ENCODE peak calls at places on chromosome X, in four cellular contexts. One of them, this sample, is unnamed. For H3K9me3 and H3K36me3, the result is how much of the 10 kb centered on the place peaks cover.

GRCh38 chrX:63656871-63657580 is 128.0 kb downstream of the ARHGEF9 start:
- DNase-seq in hepatocyte: no peak
- DNase-seq in SJSA1: peak
- DNase-seq in upper lobe of left lung: no peak
- DNase-seq in this sample: no peak

GRCh38 chrX:107823456-107823855 is 2.2 kb upstream of the MID2 start:
- DNase-seq in hepatocyte: no peak
- DNase-seq in SJSA1: no peak
- DNase-seq in upper lobe of left lung: no peak
- DNase-seq in this sample: no peak

GRCh38 chrX:3345281-3346081 is 971 bp downstream of the MXRA5 start:
- DNase-seq in hepatocyte: peak
- DNase-seq in SJSA1: peak
- DNase-seq in upper lobe of left lung: peak
- DNase-seq in this sample: peak

GRCh38 chrX:132568291-132568690 is 79.5 kb upstream of the MBNL3 start:
- DNase-seq in hepatocyte: no peak
- DNase-seq in SJSA1: no peak
- DNase-seq in upper lobe of left lung: no peak
- DNase-seq in this sample: no peak

GRCh38 chrX:56233100-56233499 is 944 bp downstream of the KLF8 start:
- DNase-seq in hepatocyte: peak
- DNase-seq in SJSA1: no peak
- DNase-seq in upper lobe of left lung: no peak
- DNase-seq in this sample: no peak

GRCh38 chrX:154471870-154472684 is 7.0 kb downstream of the LAGE3 start:
- DNase-seq in hepatocyte: no peak
- DNase-seq in SJSA1: no peak
- DNase-seq in upper lobe of left lung: no peak
- DNase-seq in this sample: peak

GRCh38 chrX:129980540-129981206 is 1.8 kb upstream of the BCORL1 start:
- DNase-seq in hepatocyte: peak
- DNase-seq in SJSA1: no peak
- DNase-seq in upper lobe of left lung: peak
- DNase-seq in this sample: peak

GRCh38 chrX:2819345-2820130 is 9.2 kb upstream of the GYG2 start:
- DNase-seq in hepatocyte: peak
- DNase-seq in SJSA1: no peak
- DNase-seq in upper lobe of left lung: no peak
- DNase-seq in this sample: peak

GRCh38 chrX:106621836-106622235 is 10.1 kb downstream of the RADX start:
- DNase-seq in hepatocyte: peak
- DNase-seq in SJSA1: no peak
- DNase-seq in upper lobe of left lung: no peak
- DNase-seq in this sample: no peak

GRCh38 chrX:150032742-150033141 is 94.5 kb upstream of the EOLA2 start:
- DNase-seq in hepatocyte: peak
- DNase-seq in SJSA1: peak
- DNase-seq in upper lobe of left lung: no peak
- DNase-seq in this sample: peak

GRCh38 chrX:69021561-69021960 is 143.7 kb downstream of the PJA1 start:
- DNase-seq in hepatocyte: no peak
- DNase-seq in SJSA1: no peak
- DNase-seq in upper lobe of left lung: no peak
- DNase-seq in this sample: no peak

GRCh38 chrX:25012793-25013592 is 2.8 kb downstream of the ARX start:
- DNase-seq in hepatocyte: no peak
- DNase-seq in SJSA1: no peak
- DNase-seq in upper lobe of left lung: peak
- DNase-seq in this sample: peak

GRCh38 chrX:154333116-154333515 is 37.5 kb downstream of the TKTL1 start:
- DNase-seq in hepatocyte: no peak
- DNase-seq in SJSA1: no peak
- DNase-seq in upper lobe of left lung: no peak
- DNase-seq in this sample: no peak

GRCh38 chrX:116240446-116240845 is 69.9 kb downstream of the AGTR2 start:
- DNase-seq in hepatocyte: no peak
- DNase-seq in SJSA1: no peak
- DNase-seq in upper lobe of left lung: no peak
- DNase-seq in this sample: peak

GRCh38 chrX:24767557-24767956 is 73.8 kb downstream of the POLA1 start:
- DNase-seq in hepatocyte: no peak
- DNase-seq in SJSA1: no peak
- DNase-seq in upper lobe of left lung: no peak
- DNase-seq in this sample: no peak

GRCh38 chrX:7690842-7691241 is 152.1 kb upstream of the VCX start:
- DNase-seq in hepatocyte: no peak
- DNase-seq in SJSA1: no peak
- DNase-seq in upper lobe of left lung: no peak
- DNase-seq in this sample: no peak

DNA sequence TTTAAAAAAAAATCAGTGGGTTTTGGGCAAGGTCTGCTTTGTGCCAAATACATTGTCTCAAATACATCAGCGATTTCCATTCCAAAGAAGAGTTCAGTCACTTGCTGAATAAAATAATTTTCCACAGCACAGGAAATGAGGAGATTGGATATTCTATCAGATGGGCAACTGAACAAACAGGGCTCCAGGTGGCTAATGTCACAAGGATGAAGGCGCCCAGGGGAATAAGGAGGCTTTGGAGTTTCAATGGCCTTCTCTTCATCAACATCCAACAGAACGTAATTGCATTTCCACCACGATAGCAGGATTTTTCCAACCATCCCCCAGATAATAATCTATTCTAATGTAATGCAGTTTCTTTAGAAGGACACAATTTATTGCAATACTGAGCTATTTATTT is 104.6 kb upstream of the KLHL13 start:
- DNase-seq in hepatocyte: no peak
- DNase-seq in SJSA1: no peak
- DNase-seq in upper lobe of left lung: no peak
- DNase-seq in this sample: no peak
- H3K4me3 ChIP-seq in hepatocyte: no peak
- H3K4me3 ChIP-seq in SJSA1: no peak
- H3K4me3 ChIP-seq in upper lobe of left lung: no peak
- H3K4me3 ChIP-seq in this sample: no peak

GRCh38 chrX:47976254-47977151 is 27.3 kb downstream of the ZNF182 start:
- DNase-seq in hepatocyte: no peak
- DNase-seq in SJSA1: no peak
- DNase-seq in upper lobe of left lung: no peak
- DNase-seq in this sample: no peak
- H3K9me3 ChIP-seq in hepatocyte: under half
- H3K9me3 ChIP-seq in SJSA1: under half
- H3K9me3 ChIP-seq in upper lobe of left lung: half or more
- H3K9me3 ChIP-seq in this sample: under half

DNA sequence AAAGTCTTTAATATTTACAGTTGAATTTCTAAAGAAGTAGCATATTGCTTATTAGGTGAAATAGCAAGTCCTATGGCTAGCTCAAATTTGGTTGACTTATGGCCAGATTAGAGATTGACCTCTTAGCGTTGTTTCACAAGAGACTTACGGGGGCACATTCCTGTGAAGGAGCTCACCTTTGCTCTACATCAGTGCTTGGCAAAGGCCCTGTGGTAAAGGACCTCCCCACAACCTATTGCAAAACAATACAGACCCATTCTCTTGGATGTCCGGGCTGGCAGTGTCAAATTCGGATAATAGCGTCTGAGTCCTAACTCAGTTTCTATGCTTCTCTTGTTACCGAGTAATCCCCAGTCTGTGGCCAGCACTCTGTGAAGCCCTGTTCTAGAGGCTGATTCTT is 10.9 kb downstream of the PDHA1 start:
- DNase-seq in hepatocyte: no peak
- DNase-seq in SJSA1: no peak
- DNase-seq in upper lobe of left lung: no peak
- DNase-seq in this sample: no peak
- H3K36me3 ChIP-seq in hepatocyte: under half
- H3K36me3 ChIP-seq in SJSA1: under half
- H3K36me3 ChIP-seq in upper lobe of left lung: half or more
- H3K36me3 ChIP-seq in this sample: under half

DNA sequence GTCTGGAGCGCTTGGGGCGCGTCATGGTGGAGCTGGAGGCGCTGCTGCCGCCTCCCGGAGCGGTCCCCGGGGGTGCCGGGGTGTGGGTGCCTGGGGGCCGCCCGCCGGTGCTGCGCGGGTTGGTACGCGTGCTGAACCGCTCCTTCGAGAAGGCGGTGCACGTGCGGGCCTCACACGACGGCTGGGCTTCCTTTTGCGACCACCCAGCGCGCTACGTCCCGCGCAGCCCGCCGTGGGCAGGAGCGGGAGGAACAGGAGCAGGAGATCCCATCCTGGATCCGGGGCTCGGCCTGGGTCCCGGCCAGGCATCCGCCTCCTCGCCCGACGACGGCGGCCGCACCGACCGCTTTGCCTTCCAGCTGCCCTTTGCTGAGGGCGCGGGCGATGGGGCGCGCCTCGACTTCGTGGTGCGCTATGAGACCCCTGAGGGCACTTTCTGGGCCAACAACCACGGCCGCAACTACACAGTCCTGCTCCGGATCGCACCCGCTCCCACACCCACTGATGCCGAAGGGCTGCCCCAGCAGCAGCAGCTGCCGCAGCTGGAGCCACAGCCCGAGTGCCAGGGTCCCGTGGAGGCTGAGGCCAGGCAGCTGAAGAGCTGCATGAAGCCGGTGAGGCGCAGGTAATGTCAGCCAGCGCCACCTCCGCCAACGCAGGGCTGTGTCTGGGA is 792 bp downstream of the PPP1R3F start:
- DNase-seq in hepatocyte: no peak
- DNase-seq in SJSA1: no peak
- DNase-seq in upper lobe of left lung: peak
- DNase-seq in this sample: no peak
- H3K4me3 ChIP-seq in hepatocyte: peak
- H3K4me3 ChIP-seq in SJSA1: peak
- H3K4me3 ChIP-seq in upper lobe of left lung: peak
- H3K4me3 ChIP-seq in this sample: peak

DNA sequence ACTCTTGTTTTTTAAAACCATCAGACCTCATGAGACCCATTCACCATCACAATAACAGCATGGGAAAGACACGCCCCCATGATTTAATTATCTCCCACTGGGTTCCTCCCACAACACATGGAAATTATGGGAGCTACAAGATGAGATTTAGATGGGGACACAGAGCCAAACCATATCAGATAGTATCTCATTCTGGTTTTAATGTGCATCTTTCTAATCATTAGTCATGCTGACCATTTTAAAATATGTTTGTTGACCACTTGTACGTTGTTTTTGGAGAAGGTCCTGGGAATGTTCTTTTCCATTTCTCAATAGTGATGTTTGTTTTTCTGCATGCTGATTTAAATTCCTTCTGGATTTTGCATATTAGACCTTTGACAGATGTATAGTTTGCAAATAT is 119.0 kb downstream of the RTL3 start:
- DNase-seq in hepatocyte: no peak
- DNase-seq in SJSA1: no peak
- DNase-seq in upper lobe of left lung: no peak
- DNase-seq in this sample: no peak
- H3K9me3 ChIP-seq in hepatocyte: under half
- H3K9me3 ChIP-seq in SJSA1: under half
- H3K9me3 ChIP-seq in upper lobe of left lung: under half
- H3K9me3 ChIP-seq in this sample: under half

GRCh38 chrX:314781-315595 is 3.6 kb downstream of the GTPBP6 start:
- DNase-seq in hepatocyte: no peak
- DNase-seq in SJSA1: peak
- DNase-seq in upper lobe of left lung: no peak
- DNase-seq in this sample: no peak

GRCh38 chrX:312621-313331 is 5.8 kb downstream of the GTPBP6 start:
- DNase-seq in hepatocyte: no peak
- DNase-seq in SJSA1: no peak
- DNase-seq in upper lobe of left lung: peak
- DNase-seq in this sample: no peak

GRCh38 chrX:313546-313945 is 5.0 kb downstream of the GTPBP6 start:
- DNase-seq in hepatocyte: no peak
- DNase-seq in SJSA1: no peak
- DNase-seq in upper lobe of left lung: no peak
- DNase-seq in this sample: no peak

GRCh38 chrX:316351-317325 is 2.0 kb downstream of the GTPBP6 start:
- DNase-seq in hepatocyte: no peak
- DNase-seq in SJSA1: peak
- DNase-seq in upper lobe of left lung: peak
- DNase-seq in this sample: no peak

DNA sequence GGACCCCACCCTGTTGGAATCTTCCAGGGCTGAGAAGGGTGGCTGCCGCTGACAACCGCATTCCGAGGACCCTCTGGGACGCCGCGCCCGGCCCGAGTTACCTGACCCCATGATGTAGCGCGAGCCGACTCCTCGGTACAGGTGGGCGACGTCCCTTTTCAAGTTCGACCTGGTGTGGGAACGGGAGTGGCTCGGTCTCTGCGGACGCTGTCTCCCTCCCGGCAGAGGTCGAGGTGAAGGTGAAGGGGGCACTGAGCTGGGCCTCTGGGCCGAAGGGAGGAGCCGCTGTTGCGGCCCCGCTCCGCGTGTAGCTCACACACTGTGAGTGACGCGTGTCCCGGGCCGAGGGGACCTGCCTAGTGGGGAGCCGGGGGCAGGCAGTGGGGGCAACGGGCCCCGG is 4.5 kb downstream of the GTPBP6 start:
- DNase-seq in hepatocyte: no peak
- DNase-seq in SJSA1: no peak
- DNase-seq in upper lobe of left lung: peak
- DNase-seq in this sample: no peak
- H3K36me3 ChIP-seq in hepatocyte: under half
- H3K36me3 ChIP-seq in SJSA1: under half
- H3K36me3 ChIP-seq in upper lobe of left lung: half or more
- H3K36me3 ChIP-seq in this sample: under half

DNA sequence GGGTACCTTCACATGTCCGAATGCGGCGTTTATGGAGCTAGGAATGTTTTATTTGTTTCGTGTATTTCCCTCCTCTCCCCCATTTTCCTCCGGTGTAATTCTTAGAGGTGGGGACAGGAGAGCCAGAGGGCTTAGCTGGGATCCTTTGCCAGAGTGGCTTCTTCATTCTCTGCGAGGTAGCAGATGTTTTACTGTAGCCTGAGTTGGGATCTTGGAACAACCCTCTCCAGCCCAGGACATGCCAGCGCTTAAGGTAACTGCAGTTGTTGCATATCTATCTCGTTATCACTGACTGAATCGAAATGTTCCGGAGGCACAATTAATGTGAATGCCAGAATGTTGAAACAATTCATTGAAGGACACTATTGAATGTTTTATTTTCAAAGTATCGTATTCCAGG is 59.0 kb upstream of the DYNLT3 start:
- DNase-seq in hepatocyte: no peak
- DNase-seq in SJSA1: no peak
- DNase-seq in upper lobe of left lung: no peak
- DNase-seq in this sample: no peak
- H3K4me3 ChIP-seq in hepatocyte: peak
- H3K4me3 ChIP-seq in SJSA1: no peak
- H3K4me3 ChIP-seq in upper lobe of left lung: no peak
- H3K4me3 ChIP-seq in this sample: no peak

DNA sequence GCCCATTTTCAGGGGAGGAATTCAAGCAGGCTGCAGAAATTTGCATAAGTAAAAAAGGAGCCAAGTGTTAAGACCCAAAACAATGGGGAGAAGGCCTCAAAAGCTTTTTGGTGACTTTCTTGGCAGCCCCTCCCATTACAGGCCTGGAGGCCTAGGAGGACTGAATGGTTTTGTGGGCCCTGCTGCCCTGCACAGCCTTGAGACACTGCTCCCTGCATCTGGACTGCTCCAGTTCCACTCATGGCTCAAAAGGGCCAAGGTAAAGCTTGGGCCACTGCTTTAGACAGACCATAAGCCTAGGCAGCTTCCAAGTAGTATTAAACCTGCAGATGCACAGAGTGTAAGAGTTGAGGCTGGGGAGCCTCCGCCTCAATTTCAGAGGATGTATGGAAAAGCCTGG is 501.6 kb downstream of the MID1IP1 start:
- DNase-seq in hepatocyte: no peak
- DNase-seq in SJSA1: no peak
- DNase-seq in upper lobe of left lung: no peak
- DNase-seq in this sample: no peak
- H3K9me3 ChIP-seq in hepatocyte: under half
- H3K9me3 ChIP-seq in SJSA1: under half
- H3K9me3 ChIP-seq in upper lobe of left lung: under half
- H3K9me3 ChIP-seq in this sample: under half